ENCODE peak calls at places on chromosomes 4 and X, in four cellular contexts. X is H1, I is H9, M is IMR-90. J is an unnamed sample.

GRCh38 chrX:133134282-133134681 is 37.4 kb upstream of the USP26 start:
- DNase-seq in I (no peak), M (no peak), X (no peak), J (no peak)

GRCh38 chr4:123599920-123600394 is 203.4 kb downstream of the SPRY1 start:
- DNase-seq in X (peak; percentile 31), I (peak; percentile 60), M (peak; percentile 5), J (peak; percentile 93)

GRCh38 chr4:84279678-84280077 is 219.4 kb downstream of the NKX6-1 start:
- DNase-seq in X (no peak), M (no peak), I (no peak), J (peak; percentile 2)

GRCh38 chr4:145352438-145353145 is 129.1 kb upstream of the SMAD1 start:
- DNase-seq in X (no peak), M (no peak), I (no peak), J (no peak)

GRCh38 chr4:95732061-95732460 is 107.8 kb upstream of the PDHA2 start:
- DNase-seq in M (no peak), X (no peak), I (no peak), J (no peak)

GRCh38 chrX:148416142-148416541 is 84.3 kb upstream of the AFF2 start:
- DNase-seq in M (no peak), X (no peak), I (no peak), J (no peak)

GRCh38 chrX:50161143-50161542 is 39.7 kb downstream of the AKAP4 start:
- DNase-seq in M (peak; percentile 4), I (no peak), X (no peak), J (no peak)

GRCh38 chr4:146333187-146333894 is 119.0 kb downstream of the REELD1 start:
- DNase-seq in M (peak; percentile 68), I (no peak), X (no peak), J (no peak)

GRCh38 chr4:71290074-71290473 is 48.7 kb upstream of the SLC4A4 start:
- DNase-seq in X (no peak), M (peak; percentile 95), I (no peak), J (no peak)

GRCh38 chr4:37365888-37366287 is 121.3 kb downstream of the NWD2 start:
- DNase-seq in I (no peak), X (no peak), M (no peak), J (no peak)

GRCh38 chr4:68077301-68077700 is 52.4 kb downstream of the TMPRSS11F start:
- DNase-seq in I (no peak), X (no peak), M (no peak), J (no peak)

GRCh38 chr4:83582289-83582756 is 46.4 kb downstream of the GPAT3 start:
- DNase-seq in M (no peak), X (no peak), I (no peak), J (peak; percentile 8)

GRCh38 chr4:70667710-70668535 is 1.6 kb upstream of the JCHAIN start:
- DNase-seq in X (no peak), I (no peak), M (peak; percentile 45), J (no peak)

GRCh38 chr4:10684631-10685030 is at the start of gene CLNK:
- DNase-seq in M (no peak), I (no peak), X (no peak), J (no peak)

GRCh38 chr4:42216569-42216968 is 64.1 kb upstream of the BEND4 start:
- DNase-seq in X (no peak), M (no peak), I (no peak), J (no peak)

GRCh38 chr4:6423575-6423974 is 48.8 kb downstream of the PPP2R2C start:
- DNase-seq in X (no peak), M (no peak), I (no peak), J (no peak)

GRCh38 chr4:10096976-10097330 is 19.6 kb downstream of the WDR1 start:
- DNase-seq in X (no peak), I (no peak), M (no peak), J (no peak)

GRCh38 chrX:151019837-151020236 is 36.7 kb downstream of the HMGB3 start:
- DNase-seq in M (peak; percentile 46), X (no peak), I (no peak), J (no peak)

GRCh38 chr4:129429566-129430339 is 333.8 kb downstream of the C4orf33 start:
- DNase-seq in M (no peak), I (no peak), X (no peak), J (no peak)

GRCh38 chr4:65917486-65917885 is 247.2 kb upstream of the EPHA5 start:
- DNase-seq in M (no peak), X (no peak), I (no peak), J (no peak)

GRCh38 chr4:154471924-154472323 is 19.7 kb downstream of the DCHS2 start:
- DNase-seq in I (no peak), X (no peak), M (no peak), J (no peak)

GRCh38 chr4:39571504-39571903 is 44.3 kb upstream of the UGDH start:
- DNase-seq in X (no peak), I (no peak), M (no peak), J (no peak)

GRCh38 chr4:178316211-178316610 is 874.0 kb upstream of the AGA start:
- DNase-seq in I (no peak), X (no peak), M (no peak), J (no peak)

GRCh38 chr4:75916091-75916661 is 13.9 kb upstream of the PPEF2 start:
- DNase-seq in I (peak; percentile 34), M (peak; percentile 89), X (no peak), J (peak; percentile 18)

GRCh38 chr4:56215901-56216300 is 171.4 kb downstream of the AASDH start:
- DNase-seq in M (peak; percentile 7), X (peak; percentile 23), I (peak; percentile 42), J (peak; percentile 41)

GRCh38 chr4:168618577-168619265 is 121.9 kb downstream of the PALLD start:
- DNase-seq in X (no peak), I (no peak), M (peak; percentile 84), J (no peak)

GRCh38 chrX:74119016-74119910 is 184.7 kb upstream of the ZCCHC13 start:
- DNase-seq in I (no peak), X (no peak), M (peak; percentile 57), J (peak; percentile 17)

GRCh38 chr4:126758493-126758892 is 874.3 kb upstream of the INTU start:
- DNase-seq in M (no peak), X (no peak), I (no peak), J (no peak)

GRCh38 chrX:112279940-112280339 is 197.4 kb upstream of the TRPC5 start:
- DNase-seq in M (no peak), I (no peak), X (no peak), J (no peak)

GRCh38 chrX:71996826-71997225 is 86.2 kb downstream of the NHSL2 start:
- DNase-seq in I (peak; percentile 74), X (peak; percentile 44), M (no peak), J (peak; percentile 52)

GRCh38 chrX:79235899-79236298 is 91.4 kb downstream of the GPR174 start:
- DNase-seq in M (no peak), I (no peak), X (no peak), J (no peak)

GRCh38 chr4:123776267-123776666 is 379.7 kb downstream of the SPRY1 start:
- DNase-seq in I (no peak), X (no peak), M (no peak), J (no peak)

GRCh38 chr4:42142586-42142985 is 9.9 kb downstream of the BEND4 start:
- DNase-seq in I (no peak), M (peak; percentile 11), X (no peak), J (no peak)

GRCh38 chr4:39410415-39410814 is 3.7 kb downstream of the KLB start:
- DNase-seq in M (no peak), X (no peak), I (no peak), J (no peak)

GRCh38 chr4:77073106-77073858 is 2.5 kb downstream of the CCNI start:
- DNase-seq in M (peak; percentile 56), I (no peak), X (no peak), J (no peak)

GRCh38 chr4:22515145-22515887 is 550 bp downstream of the ADGRA3 start:
- DNase-seq in I (peak; percentile 71), X (no peak), M (peak; percentile 64), J (peak; percentile 88)

GRCh38 chrX:78622834-78623233 is 36.3 kb downstream of the RTL3 start:
- DNase-seq in X (no peak), M (no peak), I (no peak), J (no peak)

GRCh38 chr4:3406021-3406420 is 35.7 kb upstream of the HGFAC start:
- DNase-seq in I (peak; percentile 23), M (no peak), X (no peak), J (no peak)
- H3K56ac ChIP-seq in I (no peak overlapping the region), M (no peak overlapping the region), X (no peak overlapping the region), J (no peak overlapping the region)

GRCh38 chrX:40947276-40947675 is 138.0 kb upstream of the USP9X start:
- DNase-seq in I (no peak), X (no peak), M (peak; percentile 77), J (no peak)

GRCh38 chrX:40952855-40953254 is 132.4 kb upstream of the USP9X start:
- DNase-seq in X (no peak), M (peak; percentile 18), I (no peak), J (no peak)

GRCh38 chrX:40953369-40953768 is 131.9 kb upstream of the USP9X start:
- DNase-seq in I (no peak), X (no peak), M (no peak), J (no peak)

GRCh38 chrX:40949071-40949470 is 136.2 kb upstream of the USP9X start:
- DNase-seq in M (no peak), X (no peak), I (no peak), J (no peak)

DNA sequence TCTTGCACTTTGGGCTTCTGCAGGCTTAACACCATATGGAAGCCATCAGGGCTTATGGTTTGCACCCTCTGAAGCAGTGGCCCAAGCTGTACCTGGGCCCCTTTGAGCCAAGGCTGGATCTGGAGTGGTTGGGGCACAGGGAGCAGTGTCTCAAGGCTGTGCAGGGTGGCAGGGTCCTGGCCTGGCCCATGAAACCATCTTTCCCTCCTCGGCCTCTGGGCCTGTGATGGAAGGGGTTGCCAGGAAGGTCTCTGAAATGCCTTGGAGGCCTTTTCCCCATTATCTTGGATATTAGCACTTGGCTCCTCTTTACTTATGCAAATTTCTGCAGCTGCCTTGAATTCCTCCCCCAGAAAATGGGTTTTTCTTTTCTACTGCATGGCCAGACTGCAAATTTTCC is 134.7 kb upstream of the USP9X start:
- DNase-seq in M (no peak), I (peak; percentile 80), X (peak; percentile 7), J (peak; percentile 7)
- H3K56ac ChIP-seq in M (no peak overlapping the region), I (no peak overlapping the region), X (no peak overlapping the region), J (no peak overlapping the region)

DNA sequence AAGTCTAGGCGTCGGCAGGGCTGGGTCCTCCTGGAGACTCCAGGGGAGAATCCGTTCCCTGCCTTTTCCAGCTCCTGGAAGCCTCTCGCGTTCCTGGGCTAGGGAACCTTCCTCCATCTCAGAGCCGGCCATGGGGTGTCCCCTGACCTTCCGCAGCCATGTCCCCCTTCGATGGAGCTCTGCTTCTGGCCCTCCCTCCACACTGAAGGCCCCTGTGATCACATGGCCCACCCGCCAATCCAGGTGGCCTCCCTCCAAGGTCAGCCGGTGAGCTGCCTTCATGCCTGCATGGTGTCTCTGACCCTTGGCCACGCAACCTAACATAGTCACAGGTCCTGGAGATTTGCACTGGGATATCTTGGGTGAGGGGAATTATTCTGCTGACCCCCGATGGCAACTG is 69.6 kb downstream of the TRMT44 start:
- DNase-seq in M (no peak), X (no peak), I (no peak), J (no peak)
- H3K56ac ChIP-seq in M (no peak overlapping the region), X (no peak overlapping the region), I (no peak overlapping the region), J (no peak overlapping the region)

GRCh38 chrX:109463729-109464128 is 18.2 kb downstream of the GUCY2F start:
- DNase-seq in X (no peak), I (no peak), M (no peak), J (no peak)
- H3K56ac ChIP-seq in X (no peak overlapping the region), I (no peak overlapping the region), M (no peak overlapping the region), J (no peak overlapping the region)